ENCODE peak calls at places on chromosomes 7 and 10, in six cellular contexts. T is CD8-positive, alpha-beta T cell; C is cardiac fibroblast; B is NB4; V is OCI-LY7; O is fibroblast of mammary gland. N is an unnamed sample.

GRCh38 chr10:15335500-15335899 is 35.6 kb downstream of the FAM171A1 start:
- DNase-seq in T (no peak), C (no peak), B (no peak), V (no peak), O (no peak), N (no peak)

GRCh38 chr7:69166979-69167516 is 431.2 kb upstream of the AUTS2 start:
- DNase-seq in T (no peak), C (no peak), B (no peak), V (no peak), O (no peak), N (no peak)

GRCh38 chr10:63703113-63703670 is 182.0 kb downstream of the REEP3 start:
- DNase-seq in T (no peak), C (peak), B (peak), V (peak), O (peak), N (no peak)

GRCh38 chr7:133727476-133728214 is 399.5 kb upstream of the LRGUK start:
- DNase-seq in T (no peak), C (no peak), B (no peak), V (no peak), O (no peak), N (no peak)

GRCh38 chr10:31134303-31134928 is 102.8 kb upstream of the ZNF438 start:
- DNase-seq in T (no peak), C (peak), B (peak), V (no peak), O (peak), N (peak)

GRCh38 chr10:28533571-28534304 is 820 bp downstream of the WAC start:
- DNase-seq in T (peak), C (peak), B (peak), V (peak), O (peak), N (peak)

GRCh38 chr7:71735961-71736556 is 604.1 kb downstream of the GALNT17 start:
- DNase-seq in T (peak), C (peak), B (peak), V (peak), O (peak), N (peak)

GRCh38 chr10:23981520-23982309 is 227.2 kb upstream of the KIAA1217 start:
- DNase-seq in T (no peak), C (no peak), B (no peak), V (no peak), O (no peak), N (no peak)

GRCh38 chr7:29207023-29207422 is 12.4 kb downstream of the CHN2 start:
- DNase-seq in T (no peak), C (no peak), B (peak), V (no peak), O (no peak), N (no peak)

GRCh38 chr10:110317866-110318850 is 13.4 kb upstream of the SMNDC1 start:
- DNase-seq in T (no peak), C (no peak), B (no peak), V (no peak), O (no peak), N (no peak)

GRCh38 chr10:92298487-92298886 is 7.5 kb downstream of the MARCHF5 start:
- DNase-seq in T (no peak), C (no peak), B (no peak), V (no peak), O (no peak), N (no peak)

GRCh38 chr7:40311307-40311706 is 176.5 kb downstream of the SUGCT start:
- DNase-seq in T (no peak), C (no peak), B (no peak), V (no peak), O (no peak), N (no peak)

GRCh38 chr7:128881458-128882125 is 18.9 kb downstream of the ATP6V1F start:
- DNase-seq in T (no peak), C (no peak), B (no peak), V (no peak), O (no peak), N (no peak)

GRCh38 chr7:134515569-134516468 is 11.5 kb upstream of the AKR1B10 start:
- DNase-seq in T (no peak), C (peak), B (peak), V (no peak), O (peak), N (no peak)

GRCh38 chr10:48901152-48901705 is 38.4 kb downstream of the LRRC18 start:
- DNase-seq in T (no peak), C (no peak), B (no peak), V (no peak), O (no peak), N (no peak)

GRCh38 chr7:124724079-124724478 is 41.5 kb downstream of the GPR37 start:
- DNase-seq in T (no peak), C (no peak), B (no peak), V (no peak), O (no peak), N (no peak)

GRCh38 chr7:26293569-26294308 is 2.1 kb downstream of the SNX10 start:
- DNase-seq in T (peak), C (no peak), B (peak), V (peak), O (no peak), N (no peak)

GRCh38 chr7:92360387-92360786 is 86.9 kb upstream of the GATAD1 start:
- DNase-seq in T (no peak), C (peak), B (no peak), V (no peak), O (no peak), N (no peak)

GRCh38 chr7:49099587-49100326 is 175.4 kb downstream of the CDC14C start:
- DNase-seq in T (no peak), C (no peak), B (peak), V (peak), O (no peak), N (no peak)

GRCh38 chr7:49102413-49102812 is 178.1 kb downstream of the CDC14C start:
- DNase-seq in T (no peak), C (no peak), B (no peak), V (no peak), O (no peak), N (no peak)
- TF ChIP-seq CTCF in T (no peak), C (no peak), B (no peak), V (no peak), O (no peak), N (no peak)

GRCh38 chr7:101035941-101036340 is 16.1 kb downstream of the MUC17 start:
- DNase-seq in T (no peak), C (no peak), B (no peak), V (no peak), O (no peak), N (no peak)

GRCh38 chr7:101031082-101031481 is 11.2 kb downstream of the MUC17 start:
- DNase-seq in T (no peak), C (no peak), B (no peak), V (no peak), O (no peak), N (no peak)
- TF ChIP-seq CTCF in T (no peak), C (no peak), B (no peak), V (no peak), O (no peak), N (no peak)

GRCh38 chr7:106464651-106465050 is 179.9 kb upstream of the NAMPT start:
- DNase-seq in T (no peak), C (no peak), B (no peak), V (no peak), O (no peak), N (no peak)

GRCh38 chr7:106462914-106463482 is 178.2 kb upstream of the NAMPT start:
- DNase-seq in T (no peak), C (no peak), B (no peak), V (no peak), O (no peak), N (no peak)

GRCh38 chr7:106460792-106461254 is 176.0 kb upstream of the NAMPT start:
- DNase-seq in T (no peak), C (no peak), B (no peak), V (no peak), O (no peak), N (no peak)

GRCh38 chr7:106464169-106464568 is 179.4 kb upstream of the NAMPT start:
- DNase-seq in T (no peak), C (no peak), B (no peak), V (no peak), O (peak), N (no peak)

GRCh38 chr7:106462365-106462859 is 177.6 kb upstream of the NAMPT start:
- DNase-seq in T (no peak), C (peak), B (peak), V (peak), O (peak), N (no peak)
- TF ChIP-seq CTCF in T (peak), C (peak), B (peak), V (peak), O (peak), N (peak)

GRCh38 chr10:75926763-75927162 is 495.3 kb downstream of the LRMDA start:
- DNase-seq in T (no peak), C (no peak), B (no peak), V (peak), O (no peak), N (no peak)
- TF ChIP-seq CTCF in T (no peak), C (no peak), B (no peak), V (peak), O (no peak), N (no peak)

N was measured in tibial artery.